ENCODE peak calls at places on chromosomes 16 and 17, in four cellular contexts. One of them, this sample, is unnamed.

GRCh38 chr16:10776280-10776679 is 32.6 kb downstream of the NUBP1 start:
- DNase-seq in HCT116: no peak
- DNase-seq in A549: no peak
- DNase-seq in WTC11: no peak
- DNase-seq in this sample: no peak

GRCh38 chr16:2971134-2971984 is 2.2 kb downstream of the PAQR4 start:
- DNase-seq in HCT116: no peak
- DNase-seq in A549: no peak
- DNase-seq in WTC11: no peak
- DNase-seq in this sample: no peak

GRCh38 chr16:10181196-10182162 is 749 bp downstream of the GRIN2A start:
- DNase-seq in HCT116: peak; percentile 21
- DNase-seq in A549: peak; percentile 62
- DNase-seq in WTC11: peak; percentile 88
- DNase-seq in this sample: peak; percentile 95

GRCh38 chr16:66355526-66355925 is 11.0 kb upstream of the CDH5 start:
- DNase-seq in HCT116: no peak
- DNase-seq in A549: no peak
- DNase-seq in WTC11: no peak
- DNase-seq in this sample: no peak

GRCh38 chr16:82317411-82318168 is 147.6 kb upstream of the MPHOSPH6 start:
- DNase-seq in HCT116: no peak
- DNase-seq in A549: no peak
- DNase-seq in WTC11: no peak
- DNase-seq in this sample: no peak

GRCh38 chr17:30363715-30364202 is 15.0 kb upstream of the CPD start:
- DNase-seq in HCT116: no peak
- DNase-seq in A549: no peak
- DNase-seq in WTC11: no peak
- DNase-seq in this sample: no peak

GRCh38 chr17:36485805-36486203 is 677 bp upstream of the ZNHIT3 start:
- DNase-seq in HCT116: no peak
- DNase-seq in A549: no peak
- DNase-seq in WTC11: peak; percentile 31
- DNase-seq in this sample: no peak

GRCh38 chr17:82300707-82301270 is 16.6 kb downstream of the CD7 start:
- DNase-seq in HCT116: no peak
- DNase-seq in A549: peak; percentile 84
- DNase-seq in WTC11: peak; percentile 72
- DNase-seq in this sample: peak; percentile 87

DNA sequence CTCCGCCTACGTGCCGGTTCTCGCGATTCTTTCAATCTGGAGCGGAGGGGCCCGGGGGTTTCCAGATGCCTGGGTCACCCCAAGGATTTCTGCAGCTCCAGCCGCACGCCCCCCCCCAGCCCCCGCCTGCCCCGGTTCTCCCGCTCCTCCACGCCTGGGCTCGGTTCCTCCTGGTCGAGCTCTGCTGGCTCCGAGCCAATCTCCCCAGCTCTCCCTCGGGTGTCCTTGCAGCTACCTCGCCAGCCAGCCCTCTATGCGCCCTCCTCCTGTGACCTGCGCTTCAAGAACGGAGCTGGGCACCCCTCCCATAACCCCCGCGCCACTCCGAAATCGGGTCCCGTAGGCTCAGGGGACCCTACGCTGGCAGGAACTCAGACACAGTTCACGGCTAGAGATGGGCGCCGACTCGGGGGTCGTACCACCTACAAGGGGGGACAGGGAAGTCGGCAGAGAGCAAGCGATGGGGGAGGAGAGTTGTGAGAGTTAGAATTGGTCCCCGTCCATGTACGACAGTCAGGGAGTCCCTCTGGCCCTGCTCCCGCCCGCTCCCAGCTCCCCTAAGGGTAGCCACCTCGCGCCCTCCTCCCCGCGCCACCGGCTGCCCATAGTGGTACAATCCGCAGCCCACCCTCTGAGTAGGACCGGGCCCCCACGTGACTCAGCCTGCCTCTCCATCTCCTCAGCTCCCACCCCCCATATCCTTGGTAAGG is 956 bp downstream of the FGF11 start:
- DNase-seq in HCT116: no peak
- DNase-seq in A549: peak; percentile 55
- DNase-seq in WTC11: peak; percentile 71
- DNase-seq in this sample: peak; percentile 90
- TF ChIP-seq MAX in HCT116: no peak
- TF ChIP-seq MAX in A549: no peak
- TF ChIP-seq MAX in WTC11: peak; percentile 82
- TF ChIP-seq MAX in this sample: peak; percentile 69

DNA sequence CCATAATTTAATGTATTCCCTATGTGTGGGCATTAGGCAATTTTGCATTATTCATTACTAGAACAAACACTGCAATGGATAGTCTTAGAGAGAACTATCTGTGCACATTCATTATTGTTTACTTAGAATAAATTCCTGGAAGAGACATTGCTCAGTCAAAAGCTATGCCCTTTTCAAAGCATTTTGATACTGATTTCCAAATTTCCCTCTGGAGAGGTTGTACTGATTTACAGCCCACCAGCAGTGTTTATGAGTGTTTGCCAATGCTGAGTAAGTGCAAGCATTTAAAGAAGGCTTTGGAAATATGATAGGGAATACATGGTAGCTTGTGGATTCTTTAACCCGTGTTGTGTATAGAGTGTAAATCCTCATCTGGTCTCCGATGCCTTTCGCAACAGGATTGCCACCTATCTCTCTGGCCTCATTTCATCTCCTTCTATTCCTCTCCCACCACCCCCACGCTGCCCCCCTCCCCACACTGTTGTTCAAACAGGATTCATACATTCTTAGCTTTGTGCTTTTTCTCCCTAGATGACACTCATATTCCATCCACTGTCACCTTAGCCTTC is 33.4 kb upstream of the MMD start:
- DNase-seq in HCT116: no peak
- DNase-seq in A549: peak; percentile 75
- DNase-seq in WTC11: no peak
- DNase-seq in this sample: no peak
- TF ChIP-seq MAX in HCT116: no peak
- TF ChIP-seq MAX in A549: peak; percentile 93
- TF ChIP-seq MAX in WTC11: no peak
- TF ChIP-seq MAX in this sample: no peak

DNA sequence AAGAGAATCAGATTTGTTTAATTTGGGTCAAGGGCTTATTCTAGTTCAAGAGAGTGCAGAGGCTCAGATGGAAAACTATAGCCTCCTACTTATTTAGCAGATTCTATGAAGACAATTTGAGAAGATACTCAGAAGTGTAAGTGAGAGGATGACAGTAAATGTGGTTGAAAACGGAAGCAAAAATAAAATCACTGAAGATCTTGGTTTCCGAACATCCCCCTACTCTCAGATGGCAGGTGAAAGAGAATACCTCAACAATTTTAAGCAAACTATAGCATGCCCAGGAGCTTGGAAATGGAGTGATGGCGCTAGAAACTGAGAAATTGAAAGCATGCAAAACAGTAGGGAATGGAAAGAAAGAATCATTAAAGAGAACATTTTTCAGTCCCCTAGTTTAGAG is 705.5 kb upstream of the CDH8 start:
- DNase-seq in HCT116: no peak
- DNase-seq in A549: no peak
- DNase-seq in WTC11: no peak
- DNase-seq in this sample: no peak
- TF ChIP-seq MAX in HCT116: no peak
- TF ChIP-seq MAX in A549: no peak
- TF ChIP-seq MAX in WTC11: no peak
- TF ChIP-seq MAX in this sample: no peak

GRCh38 chr17:38918916-38919315 is 6.5 kb upstream of the LASP1NB start:
- DNase-seq in HCT116: no peak
- DNase-seq in A549: no peak
- DNase-seq in WTC11: no peak
- DNase-seq in this sample: no peak

GRCh38 chr17:38918129-38918913 is 7.1 kb upstream of the LASP1NB start:
- DNase-seq in HCT116: no peak
- DNase-seq in A549: no peak
- DNase-seq in WTC11: peak; percentile 72
- DNase-seq in this sample: peak; percentile 62

GRCh38 chr17:38915639-38915995 is 9.8 kb upstream of the LASP1NB start:
- DNase-seq in HCT116: no peak
- DNase-seq in A549: no peak
- DNase-seq in WTC11: no peak
- DNase-seq in this sample: no peak

GRCh38 chr17:38916771-38917170 is 8.6 kb upstream of the LASP1NB start:
- DNase-seq in HCT116: no peak
- DNase-seq in A549: no peak
- DNase-seq in WTC11: no peak
- DNase-seq in this sample: no peak

DNA sequence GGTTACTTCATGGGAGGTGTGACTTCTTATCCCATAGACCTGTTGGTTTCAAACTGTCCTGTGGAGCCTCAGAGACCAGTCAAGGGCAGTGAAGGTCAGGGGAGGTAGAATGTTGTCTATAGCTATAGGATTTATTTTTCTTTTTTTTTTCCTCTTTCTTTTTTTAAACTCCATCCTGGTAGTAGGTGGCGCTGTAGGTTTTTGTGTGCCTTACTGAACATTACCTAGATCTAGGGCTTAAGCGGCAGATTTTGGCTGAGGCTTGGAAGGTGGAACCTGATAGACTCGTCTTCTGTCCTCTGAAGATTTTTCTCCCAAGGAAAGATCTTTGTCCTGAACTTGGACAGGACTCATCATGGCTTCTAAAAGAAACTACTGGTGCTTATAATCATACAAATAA is 8.2 kb upstream of the LASP1NB start:
- DNase-seq in HCT116: no peak
- DNase-seq in A549: no peak
- DNase-seq in WTC11: no peak
- DNase-seq in this sample: no peak
- TF ChIP-seq MAX in HCT116: no peak
- TF ChIP-seq MAX in A549: no peak
- TF ChIP-seq MAX in WTC11: no peak
- TF ChIP-seq MAX in this sample: no peak

This sample was measured in H1.